ENCODE peak calls at places on chromosomes 12 and 14, in nine cellular contexts. A, Y, O, J, Q, H, E, W and P are unnamed samples.

GRCh38 chr12:98653866-98654493 is 8.9 kb downstream of the APAF1 start:
- DNase-seq in A (peak; percentile 54), Y (no peak), O (no peak), J (peak; percentile 34), Q (peak; percentile 49), H (no peak), E (peak; percentile 46), W (no peak), P (peak; percentile 23)

GRCh38 chr14:54881761-54882401 is 20.7 kb downstream of the GCH1 start:
- DNase-seq in A (peak; percentile 51), Y (no peak), O (no peak), J (no peak), Q (no peak), H (no peak), E (no peak), W (no peak), P (no peak)

GRCh38 chr14:101446387-101446969 is 114.8 kb upstream of the DIO3 start:
- DNase-seq in A (no peak), Y (no peak), O (no peak), J (no peak), Q (no peak), H (no peak), E (no peak), W (no peak), P (no peak)

GRCh38 chr14:84750763-84751554 is 779.0 kb upstream of the FLRT2 start:
- DNase-seq in A (no peak), Y (no peak), O (no peak), J (peak; percentile 18), Q (peak; percentile 70), H (no peak), E (no peak), W (no peak), P (no peak)

GRCh38 chr14:38121280-38121679 is 86.4 kb upstream of the SSTR1 start:
- DNase-seq in A (no peak), Y (no peak), O (no peak), J (no peak), Q (no peak), H (no peak), E (no peak), W (no peak), P (no peak)

GRCh38 chr12:78887444-78887843 is 22.9 kb downstream of the SYT1 start:
- DNase-seq in A (no peak), Y (no peak), O (no peak), J (no peak), Q (no peak), H (no peak), E (no peak), W (no peak), P (no peak)

GRCh38 chr12:108515916-108516315 is 839 bp downstream of the FICD start:
- DNase-seq in A (peak; percentile 59), Y (no peak), O (no peak), J (no peak), Q (no peak), H (no peak), E (no peak), W (no peak), P (no peak)

GRCh38 chr14:101739446-101740141 is 21.9 kb upstream of the PPP2R5C start:
- DNase-seq in A (no peak), Y (no peak), O (no peak), J (no peak), Q (no peak), H (no peak), E (no peak), W (no peak), P (no peak)

GRCh38 chr12:124392991-124393790 is 98.3 kb downstream of the RFLNA start:
- DNase-seq in A (no peak), Y (peak; percentile 96), O (peak; percentile 95), J (no peak), Q (peak; percentile 69), H (peak; percentile 97), E (no peak), W (no peak), P (peak; percentile 76)

GRCh38 chr14:99551034-99551922 is 52.7 kb downstream of the CCDC85C start:
- DNase-seq in A (no peak), Y (no peak), O (no peak), J (no peak), Q (no peak), H (no peak), E (no peak), W (no peak), P (no peak)

GRCh38 chr12:64491718-64492117 is 39.8 kb downstream of the TBK1 start:
- DNase-seq in A (no peak), Y (no peak), O (no peak), J (no peak), Q (no peak), H (no peak), E (no peak), W (no peak), P (no peak)
- H3K4me3 ChIP-seq in A (no peak overlapping the region), Y (no peak overlapping the region), O (no peak overlapping the region), J (no peak overlapping the region), Q (no peak overlapping the region), H (no peak overlapping the region), E (no peak overlapping the region), W (no peak overlapping the region), P (no peak overlapping the region)

GRCh38 chr14:78029471-78030372 is 140.5 kb upstream of the NRXN3 start:
- DNase-seq in A (no peak), Y (no peak), O (no peak), J (no peak), Q (no peak), H (no peak), E (peak; percentile 3), W (no peak), P (no peak)
- TF ChIP-seq CTCF in A (no peak), Y (no peak), O (no peak), J (no peak), Q (no peak), H (peak; percentile 36), E (no peak), W (no peak), P (peak; percentile 17)

GRCh38 chr14:73744874-73745529 is 30.8 kb upstream of the PNMA1 start:
- DNase-seq in A (no peak), Y (peak; percentile 70), O (peak; percentile 71), J (no peak), Q (no peak), H (peak; percentile 88), E (no peak), W (peak; percentile 44), P (no peak)

GRCh38 chr14:73743431-73743931 is 29.3 kb upstream of the PNMA1 start:
- DNase-seq in A (peak; percentile 88), Y (peak; percentile 85), O (no peak), J (no peak), Q (no peak), H (no peak), E (no peak), W (peak; percentile 68), P (no peak)

GRCh38 chr14:73745571-73746539 is 31.7 kb upstream of the PNMA1 start:
- DNase-seq in A (no peak), Y (peak; percentile 77), O (no peak), J (no peak), Q (no peak), H (no peak), E (no peak), W (no peak), P (no peak)

GRCh38 chr14:73742520-73743238 is 28.5 kb upstream of the PNMA1 start:
- DNase-seq in A (no peak), Y (no peak), O (no peak), J (no peak), Q (no peak), H (no peak), E (no peak), W (no peak), P (no peak)

DNA sequence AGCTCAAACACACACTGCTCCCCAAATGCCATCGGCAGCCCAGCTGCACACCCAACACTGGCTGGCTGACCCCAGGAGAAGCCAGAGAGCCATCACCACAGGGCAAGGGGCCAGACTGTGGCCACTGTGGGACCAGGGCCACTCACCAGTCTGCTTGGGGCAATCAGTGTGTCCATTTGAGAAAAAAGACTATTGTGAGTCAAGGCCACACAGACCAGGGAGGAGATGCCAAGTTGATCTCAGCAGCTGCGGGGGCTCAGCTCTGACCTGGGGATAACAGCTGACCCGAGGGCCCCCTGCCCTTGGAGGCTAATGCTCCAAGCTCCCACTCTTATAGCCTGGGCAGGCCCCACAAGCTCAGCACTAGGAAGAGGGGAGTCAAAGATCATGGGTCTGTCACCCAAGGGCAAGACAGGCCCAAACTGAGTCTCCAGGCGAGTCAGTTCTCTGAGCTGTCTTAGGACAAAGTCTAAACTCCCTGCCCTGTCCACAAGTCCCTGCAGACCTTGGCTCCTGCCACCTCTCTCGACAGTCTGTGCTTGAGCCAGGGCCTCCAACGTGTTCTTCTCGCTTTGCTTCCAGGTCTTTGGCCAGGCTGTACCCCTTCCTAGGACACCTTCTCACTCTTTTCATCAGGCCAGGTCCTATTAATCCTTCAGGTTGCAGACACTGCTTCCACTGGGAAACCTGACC is 30.1 kb upstream of the PNMA1 start:
- DNase-seq in A (no peak), Y (no peak), O (no peak), J (no peak), Q (no peak), H (no peak), E (no peak), W (no peak), P (no peak)
- H3K4me3 ChIP-seq in A (no peak overlapping the region), Y (no peak overlapping the region), O (no peak overlapping the region), J (no peak overlapping the region), Q (no peak overlapping the region), H (no peak overlapping the region), E (no peak overlapping the region), W (peak overlapping the region; percentile 52), P (no peak overlapping the region)

GRCh38 chr12:103809154-103809553 is 31.9 kb downstream of the NT5DC3 start:
- DNase-seq in A (no peak), Y (peak; percentile 6), O (no peak), J (no peak), Q (peak; percentile 56), H (no peak), E (no peak), W (no peak), P (no peak)

GRCh38 chr12:103805961-103806360 is 35.1 kb downstream of the NT5DC3 start:
- DNase-seq in A (no peak), Y (peak; percentile 45), O (no peak), J (no peak), Q (no peak), H (no peak), E (no peak), W (no peak), P (no peak)

GRCh38 chr12:103808239-103808880 is 32.7 kb downstream of the NT5DC3 start:
- DNase-seq in A (no peak), Y (peak; percentile 47), O (no peak), J (no peak), Q (no peak), H (no peak), E (no peak), W (no peak), P (no peak)

GRCh38 chr12:103806807-103807206 is 34.2 kb downstream of the NT5DC3 start:
- DNase-seq in A (no peak), Y (peak; percentile 61), O (no peak), J (no peak), Q (peak; percentile 63), H (no peak), E (no peak), W (no peak), P (no peak)

DNA sequence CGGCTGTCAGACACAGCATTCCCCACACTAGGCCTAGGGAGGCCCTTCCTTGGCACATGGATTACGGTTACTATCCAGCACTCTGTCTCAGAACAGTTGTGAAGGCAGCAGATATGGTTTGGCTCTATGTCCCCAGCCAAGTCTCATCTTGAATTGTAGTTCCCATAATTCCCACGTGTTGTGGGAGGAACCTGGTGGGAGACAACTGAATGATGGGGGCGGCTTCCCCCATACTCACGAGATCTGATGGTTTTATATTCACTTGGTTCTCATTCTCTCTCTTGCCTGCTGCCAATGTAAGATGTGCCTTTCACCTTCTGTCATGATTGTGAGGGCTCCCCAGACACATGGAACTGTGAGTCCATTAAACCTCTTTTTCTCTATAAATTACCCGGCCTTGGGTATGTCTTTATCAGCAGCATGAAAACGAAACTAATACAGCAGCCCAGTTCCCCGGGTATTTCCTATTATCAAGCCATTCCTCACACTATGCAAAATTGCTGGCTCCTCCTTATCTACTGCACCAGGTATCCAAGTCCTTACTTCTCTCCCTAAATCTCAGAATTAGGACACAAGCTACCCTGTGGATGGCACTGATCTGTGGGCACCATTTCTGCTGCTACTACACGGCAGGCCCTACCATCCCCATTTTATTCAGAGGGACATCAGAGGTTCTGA is 33.3 kb downstream of the NT5DC3 start:
- DNase-seq in A (no peak), Y (peak; percentile 34), O (no peak), J (no peak), Q (no peak), H (no peak), E (no peak), W (no peak), P (no peak)
- TF ChIP-seq CTCF in A (no peak), Y (no peak), O (no peak), J (no peak), Q (no peak), H (no peak), E (no peak), W (no peak), P (no peak)